ENCODE peak calls at places on chromosomes 5 and 9, in ten cellular contexts. W, Z, J, F, N, E, Q, L, R and V are unnamed samples.

GRCh38 chr5:73448451-73449136 is at the start of gene FOXD1:
- DNase-seq in F (no peak), J (peak; percentile 23), W (peak; percentile 89), E (no peak), R (peak; percentile 96), Z (peak; percentile 88), N (peak; percentile 90), L (peak; percentile 88), Q (peak; percentile 79), V (peak; percentile 84)

GRCh38 chr9:114592356-114592755 is 4.8 kb downstream of the ATP6V1G1 start:
- DNase-seq in Z (peak; percentile 53), E (peak; percentile 85), Q (no peak), R (no peak), N (no peak), W (no peak), L (no peak), J (peak; percentile 46), F (no peak), V (no peak)

GRCh38 chr9:86036555-86036954 is 62.8 kb downstream of the GOLM1 start:
- DNase-seq in Q (no peak), W (peak; percentile 48), E (no peak), N (peak; percentile 20), L (peak; percentile 45), J (peak; percentile 34), Z (no peak), R (no peak), F (no peak), V (no peak)

GRCh38 chr5:149938272-149938671 is 6.3 kb downstream of the PDE6A start:
- DNase-seq in Q (no peak), E (peak; percentile 28), J (peak; percentile 56), F (no peak), Z (no peak), W (no peak), R (peak; percentile 68), L (no peak), N (no peak), V (no peak)

GRCh38 chr5:109689740-109690455 is at the start of gene MAN2A1:
- DNase-seq in W (peak; percentile 70), R (peak; percentile 41), J (peak; percentile 73), F (peak; percentile 63), L (peak; percentile 74), E (peak; percentile 59), Q (peak; percentile 84), Z (peak; percentile 85), N (peak; percentile 67), V (peak; percentile 54)

GRCh38 chr9:92961627-92962302 is 14.4 kb downstream of the FGD3 start:
- DNase-seq in Z (no peak), W (no peak), N (no peak), F (no peak), R (no peak), Q (no peak), L (no peak), E (peak; percentile 21), J (no peak), V (no peak)

GRCh38 chr5:86684222-86684621 is 66.5 kb downstream of the COX7C start:
- DNase-seq in W (no peak), Q (no peak), N (no peak), F (no peak), E (no peak), L (no peak), R (peak; percentile 23), J (no peak), Z (no peak), V (no peak)

GRCh38 chr5:144395704-144396103 is 225.0 kb downstream of the KCTD16 start:
- DNase-seq in J (no peak), E (no peak), W (no peak), R (no peak), N (no peak), Q (peak; percentile 44), Z (no peak), L (no peak), F (no peak), V (no peak)

GRCh38 chr5:35335752-35336151 is 105.5 kb upstream of the PRLR start:
- DNase-seq in J (no peak), N (no peak), E (no peak), Z (no peak), F (no peak), Q (no peak), R (no peak), L (no peak), W (no peak), V (no peak)

GRCh38 chr9:6439051-6439703 is 26.2 kb downstream of the UHRF2 start:
- DNase-seq in L (no peak), Z (no peak), N (no peak), Q (no peak), R (no peak), F (no peak), E (no peak), J (no peak), W (no peak), V (no peak)

GRCh38 chr9:128707446-128707845 is 5.1 kb downstream of the PKN3 start:
- DNase-seq in W (no peak), N (no peak), Q (no peak), Z (no peak), J (no peak), L (no peak), E (no peak), F (no peak), R (no peak), V (no peak)

GRCh38 chr5:170743876-170744212 is 39.7 kb upstream of the GABRP start:
- DNase-seq in F (no peak), Q (peak; percentile 36), W (no peak), L (no peak), J (no peak), E (no peak), R (no peak), Z (no peak), N (no peak), V (no peak)

GRCh38 chr9:137116728-137117127 is 2.2 kb upstream of the DPP7 start:
- DNase-seq in N (no peak), W (no peak), Z (no peak), J (no peak), R (no peak), L (no peak), E (no peak), F (no peak), Q (no peak), V (no peak)

GRCh38 chr9:614421-614820 is 227.1 kb upstream of the DMRT1 start:
- DNase-seq in Q (no peak), E (peak; percentile 51), J (no peak), R (no peak), F (no peak), W (no peak), N (no peak), Z (no peak), L (no peak), V (no peak)

GRCh38 chr5:107805166-107805565 is 134.4 kb upstream of the EFNA5 start:
- DNase-seq in L (no peak), J (no peak), N (peak; percentile 13), Q (no peak), R (no peak), Z (no peak), W (no peak), E (no peak), F (no peak), V (peak; percentile 39)

GRCh38 chr9:122265265-122265900 is 701 bp downstream of the MRRF start:
- DNase-seq in F (no peak), R (no peak), Z (peak; percentile 60), J (no peak), N (no peak), L (no peak), Q (peak; percentile 84), W (peak; percentile 21), E (peak; percentile 77), V (no peak)

GRCh38 chr9:110123364-110124095 is 84.4 kb downstream of the C9orf152 start:
- DNase-seq in W (no peak), N (no peak), F (no peak), R (peak; percentile 89), L (no peak), Z (no peak), E (no peak), Q (no peak), J (no peak), V (no peak)

GRCh38 chr9:113649054-113649453 is 185.5 kb downstream of the RGS3 start:
- DNase-seq in J (no peak), N (no peak), W (peak; percentile 82), F (no peak), R (no peak), Z (peak; percentile 18), Q (no peak), E (no peak), L (peak; percentile 26), V (peak; percentile 81)

GRCh38 chr5:168193518-168194240 is 97.8 kb upstream of the WWC1 start:
- DNase-seq in R (peak; percentile 52), F (no peak), N (no peak), W (no peak), L (no peak), E (no peak), Q (no peak), Z (no peak), J (no peak), V (no peak)

GRCh38 chr5:44833249-44833648 is 24.5 kb downstream of the MRPS30 start:
- DNase-seq in W (no peak), J (no peak), R (no peak), Q (no peak), F (no peak), L (no peak), E (no peak), Z (no peak), N (no peak), V (no peak)

GRCh38 chr5:112413611-112414010 is 5.5 kb downstream of the EPB41L4A start:
- DNase-seq in W (no peak), E (no peak), Z (no peak), J (no peak), N (no peak), F (no peak), L (no peak), Q (no peak), R (no peak), V (no peak)

GRCh38 chr9:137241490-137242328 is 622 bp downstream of the TUBB4B start:
- DNase-seq in Z (peak; percentile 88), R (no peak), J (no peak), E (peak; percentile 38), F (peak; percentile 57), Q (peak; percentile 64), L (peak; percentile 45), W (peak; percentile 41), N (no peak), V (no peak)

GRCh38 chr9:79695531-79696218 is 123.9 kb downstream of the TLE4 start:
- DNase-seq in J (no peak), Q (no peak), R (no peak), L (no peak), W (no peak), N (no peak), E (no peak), F (no peak), Z (no peak), V (no peak)

GRCh38 chr5:171898379-171898778 is 108.1 kb downstream of the FBXW11 start:
- DNase-seq in L (no peak), Z (no peak), E (no peak), W (no peak), Q (no peak), F (no peak), N (no peak), R (no peak), J (no peak), V (no peak)

GRCh38 chr9:120396926-120397325 is 183.0 kb downstream of the CDK5RAP2 start:
- DNase-seq in L (no peak), E (no peak), W (no peak), N (no peak), F (no peak), Z (no peak), Q (no peak), R (no peak), J (no peak), V (no peak)

GRCh38 chr5:77843570-77844407 is 67.7 kb upstream of the TBCA start:
- DNase-seq in R (no peak), W (no peak), N (peak; percentile 58), E (no peak), Z (peak; percentile 89), L (no peak), Q (no peak), F (no peak), J (no peak), V (no peak)

GRCh38 chr9:35562895-35563746 is 41.9 kb upstream of the TESK1 start:
- DNase-seq in F (no peak), L (no peak), Q (no peak), E (peak; percentile 22), J (peak; percentile 45), W (no peak), N (no peak), Z (no peak), R (no peak), V (no peak)

GRCh38 chr5:1246711-1247431 is 21.7 kb downstream of the SLC6A18 start:
- DNase-seq in N (peak; percentile 85), R (no peak), F (no peak), J (no peak), Q (peak; percentile 61), Z (peak; percentile 96), E (no peak), W (peak; percentile 11), L (peak; percentile 67), V (peak; percentile 25)